ENCODE peak calls at places on chromosomes 11 and 22, in four cellular contexts. A, K, F and Y are unnamed samples.

GRCh38 chr11:8699903-8700302 is 17.3 kb downstream of the RPL27A start:
- DNase-seq in F (peak), K (no peak), A (no peak), Y (no peak)

GRCh38 chr11:86101941-86102407 is 33.1 kb upstream of the PICALM start:
- DNase-seq in A (no peak), F (peak), K (no peak), Y (no peak)

GRCh38 chr11:72511393-72512047 is 77.2 kb upstream of the CLPB start:
- DNase-seq in K (no peak), A (no peak), F (no peak), Y (no peak)

GRCh38 chr11:120108785-120109168 is 29.1 kb downstream of the TRIM29 start:
- DNase-seq in A (no peak), F (no peak), K (no peak), Y (no peak)

GRCh38 chr11:83087035-83087434 is 15.3 kb upstream of the RAB30 start:
- DNase-seq in K (peak), A (no peak), F (no peak), Y (peak)

GRCh38 chr22:43823911-43824665 is 12.0 kb upstream of the EFCAB6 start:
- DNase-seq in F (no peak), A (no peak), K (no peak), Y (no peak)

GRCh38 chr22:30262917-30263741 is 3.5 kb downstream of the OSM start:
- DNase-seq in A (peak), K (peak), F (peak), Y (peak)

GRCh38 chr11:64887757-64888405 is 9.5 kb upstream of the EHD1 start:
- DNase-seq in K (peak), F (peak), A (peak), Y (peak)

GRCh38 chr11:69808708-69809107 is 10.5 kb downstream of the FGF3 start:
- DNase-seq in K (peak), A (peak), F (peak), Y (no peak)

GRCh38 chr11:118914178-118914918 is 11.4 kb downstream of the BCL9L start:
- DNase-seq in K (no peak), F (no peak), A (no peak), Y (no peak)

GRCh38 chr11:102120437-102120935 is 10.2 kb downstream of the YAP1 start:
- DNase-seq in A (no peak), F (no peak), K (no peak), Y (no peak)

GRCh38 chr22:24284747-24285203 is 14.1 kb downstream of the SPECC1L start:
- DNase-seq in A (no peak), K (no peak), F (peak), Y (no peak)

GRCh38 chr22:50261615-50262459 is at the start of gene MAPK12:
- DNase-seq in A (peak), K (peak), F (peak), Y (no peak)

GRCh38 chr22:43387815-43388214 is 24.0 kb upstream of the MPPED1 start:
- DNase-seq in K (no peak), F (no peak), A (no peak), Y (no peak)

GRCh38 chr22:49213731-49214352 is 613.8 kb downstream of the BRD1 start:
- DNase-seq in A (no peak), K (no peak), F (no peak), Y (no peak)

GRCh38 chr11:45805305-45806071 is 539 bp downstream of the SLC35C1 start:
- DNase-seq in A (peak), F (peak), K (peak), Y (no peak)

GRCh38 chr11:64777449-64778222 is 706 bp downstream of the SF1 start:
- DNase-seq in F (peak), K (peak), A (peak), Y (peak)

GRCh38 chr11:123494195-123495050 is 64.4 kb downstream of the GRAMD1B start:
- DNase-seq in K (no peak), A (peak), F (peak), Y (no peak)

GRCh38 chr11:1112351-1113191 is 37.9 kb downstream of the MUC2 start:
- DNase-seq in A (no peak), K (no peak), F (no peak), Y (no peak)

GRCh38 chr11:65066805-65067291 is 8.5 kb upstream of the NAALADL1 start:
- DNase-seq in A (no peak), F (no peak), K (no peak), Y (no peak)